ENCODE peak calls at places on chromosomes 6 and 20, in ten cellular contexts. I, F, U, O, T, A, B, Y, G and C are unnamed samples.

GRCh38 chr6:422423-423061 is 31.0 kb downstream of the IRF4 start:
- DNase-seq in I (no peak), F (peak; percentile 91), U (no peak), O (no peak), T (no peak), A (no peak), B (no peak), Y (no peak), G (no peak), C (peak; percentile 89)

GRCh38 chr6:7332090-7332745 is 19.2 kb upstream of the SSR1 start:
- DNase-seq in I (no peak), F (peak; percentile 69), U (no peak), O (no peak), T (peak; percentile 33), A (no peak), B (no peak), Y (no peak), G (no peak), C (no peak)

GRCh38 chr6:13941902-13942301 is 17.1 kb downstream of the RNF182 start:
- DNase-seq in I (no peak), F (no peak), U (no peak), O (no peak), T (no peak), A (no peak), B (no peak), Y (no peak), G (no peak), C (no peak)

GRCh38 chr6:113500221-113500620 is 356.9 kb upstream of the MARCKS start:
- DNase-seq in I (no peak), F (peak; percentile 12), U (no peak), O (no peak), T (no peak), A (no peak), B (no peak), Y (no peak), G (no peak), C (no peak)

GRCh38 chr6:78615430-78615904 is 251.9 kb upstream of the IRAK1BP1 start:
- DNase-seq in I (no peak), F (peak; percentile 40), U (no peak), O (no peak), T (no peak), A (no peak), B (no peak), Y (no peak), G (no peak), C (no peak)

GRCh38 chr6:27556406-27556805 is 83.5 kb upstream of the ZNF184 start:
- DNase-seq in I (no peak), F (peak; percentile 52), U (no peak), O (no peak), T (no peak), A (no peak), B (no peak), Y (no peak), G (no peak), C (no peak)

GRCh38 chr6:39361657-39362486 is 39.4 kb upstream of the KCNK16 start:
- DNase-seq in I (peak; percentile 74), F (peak; percentile 44), U (peak; percentile 94), O (no peak), T (peak; percentile 81), A (peak; percentile 56), B (peak; percentile 62), Y (peak; percentile 67), G (no peak), C (peak; percentile 16)

GRCh38 chr6:109117346-109118035 is 22.2 kb downstream of the CEP57L1 start:
- DNase-seq in I (no peak), F (peak; percentile 60), U (no peak), O (no peak), T (no peak), A (no peak), B (no peak), Y (peak; percentile 25), G (peak; percentile 32), C (no peak)

GRCh38 chr20:50569864-50570836 is 60.0 kb downstream of the PTPN1 start:
- DNase-seq in I (no peak), F (no peak), U (peak; percentile 76), O (no peak), T (no peak), A (no peak), B (no peak), Y (no peak), G (peak; percentile 69), C (no peak)

GRCh38 chr6:164322533-164322932 is 908.0 kb downstream of the QKI start:
- DNase-seq in I (no peak), F (peak; percentile 1), U (no peak), O (no peak), T (no peak), A (no peak), B (no peak), Y (no peak), G (no peak), C (no peak)

GRCh38 chr6:12208190-12208589 is 82.0 kb upstream of the EDN1 start:
- DNase-seq in I (peak; percentile 55), F (peak; percentile 79), U (no peak), O (no peak), T (no peak), A (no peak), B (peak; percentile 75), Y (peak; percentile 12), G (no peak), C (no peak)

GRCh38 chr6:32903952-32904351 is 36.9 kb downstream of the HLA-DMB start:
- DNase-seq in I (no peak), F (no peak), U (no peak), O (no peak), T (no peak), A (no peak), B (no peak), Y (no peak), G (no peak), C (no peak)

GRCh38 chr6:136532030-136532429 is 18.2 kb downstream of the MAP7 start:
- DNase-seq in I (no peak), F (no peak), U (no peak), O (no peak), T (no peak), A (no peak), B (no peak), Y (no peak), G (no peak), C (no peak)

GRCh38 chr6:158653577-158654354 is 3.9 kb downstream of the SYTL3 start:
- DNase-seq in I (peak; percentile 58), F (no peak), U (no peak), O (peak; percentile 90), T (no peak), A (no peak), B (peak; percentile 70), Y (peak; percentile 74), G (peak; percentile 52), C (no peak)

GRCh38 chr20:25195962-25196700 is 619 bp downstream of the ENTPD6 start:
- DNase-seq in I (peak; percentile 56), F (peak; percentile 66), U (peak; percentile 79), O (no peak), T (no peak), A (no peak), B (peak; percentile 70), Y (peak; percentile 87), G (no peak), C (no peak)

GRCh38 chr6:31462964-31463940 is 34.7 kb upstream of the MICB start:
- DNase-seq in I (peak; percentile 88), F (peak; percentile 93), U (peak; percentile 95), O (peak; percentile 92), T (peak; percentile 92), A (peak; percentile 87), B (peak; percentile 88), Y (peak; percentile 96), G (peak; percentile 86), C (no peak)

GRCh38 chr20:47347661-47348462 is 8.6 kb downstream of the ZMYND8 start:
- DNase-seq in I (no peak), F (no peak), U (no peak), O (no peak), T (no peak), A (no peak), B (no peak), Y (no peak), G (no peak), C (no peak)

GRCh38 chr6:142965164-142965563 is 20.2 kb upstream of the HIVEP2 start:
- DNase-seq in I (no peak), F (no peak), U (no peak), O (no peak), T (no peak), A (no peak), B (no peak), Y (no peak), G (no peak), C (no peak)

GRCh38 chr6:28436404-28436803 is 6.9 kb downstream of the ZSCAN23 start:
- DNase-seq in I (no peak), F (no peak), U (no peak), O (no peak), T (no peak), A (no peak), B (no peak), Y (no peak), G (no peak), C (no peak)

GRCh38 chr6:75208564-75209431 is 2.9 kb upstream of the COL12A1 start:
- DNase-seq in I (peak; percentile 89), F (peak; percentile 71), U (peak; percentile 64), O (peak; percentile 60), T (peak; percentile 93), A (peak; percentile 92), B (peak; percentile 84), Y (peak; percentile 88), G (peak; percentile 62), C (peak; percentile 64)
- H3K27me3 ChIP-seq in I (no peaks in the 10 kb centered on the region), F (no peaks in the 10 kb centered on the region), U (peaks cover 50% of the 10 kb centered on the region), O (peaks cover 43% of the 10 kb centered on the region), T (no peaks in the 10 kb centered on the region), A (no peaks in the 10 kb centered on the region), B (peaks cover 44% of the 10 kb centered on the region), Y (peaks cover 48% of the 10 kb centered on the region), G (peaks cover 3% of the 10 kb centered on the region), C (no peaks in the 10 kb centered on the region)

DNA sequence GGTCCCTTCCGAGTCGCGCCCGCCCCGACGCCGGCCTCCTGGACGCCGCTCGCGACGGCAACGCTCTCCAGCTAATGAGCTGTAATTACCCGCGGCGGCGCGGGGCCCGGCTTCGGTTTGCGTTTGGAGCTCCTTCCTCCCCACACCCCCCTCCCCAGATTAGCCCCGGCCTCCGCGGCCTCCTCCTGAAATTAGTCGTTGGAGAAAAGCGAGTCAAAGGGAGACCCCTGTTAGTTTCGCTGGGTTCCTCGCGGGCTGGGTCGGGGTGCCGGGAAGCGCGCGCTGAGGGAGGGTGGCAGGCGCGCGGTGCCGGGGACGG is 4.7 kb downstream of the FOXC1 start:
- DNase-seq in I (no peak), F (no peak), U (no peak), O (no peak), T (no peak), A (no peak), B (no peak), Y (no peak), G (no peak), C (no peak)
- H3K27me3 ChIP-seq in I (no peaks in the 10 kb centered on the region), F (no peaks in the 10 kb centered on the region), U (peaks cover 94% of the 10 kb centered on the region), O (peaks cover 65% of the 10 kb centered on the region), T (peaks cover 56% of the 10 kb centered on the region), A (peaks cover 37% of the 10 kb centered on the region), B (peaks cover 85% of the 10 kb centered on the region), Y (peaks cover 92% of the 10 kb centered on the region), G (no peaks in the 10 kb centered on the region), C (peaks cover 5% of the 10 kb centered on the region)

GRCh38 chr20:32052792-32053362 is 835 bp downstream of the HCK start:
- DNase-seq in I (peak; percentile 86), F (no peak), U (peak; percentile 93), O (no peak), T (peak; percentile 80), A (no peak), B (peak; percentile 90), Y (peak; percentile 55), G (peak; percentile 71), C (no peak)
- H3K27me3 ChIP-seq in I (no peaks in the 10 kb centered on the region), F (peaks cover 24% of the 10 kb centered on the region), U (peaks cover 45% of the 10 kb centered on the region), O (peaks cover 38% of the 10 kb centered on the region), T (peaks cover 20% of the 10 kb centered on the region), A (peaks cover 19% of the 10 kb centered on the region), B (peaks cover 42% of the 10 kb centered on the region), Y (peaks cover 84% of the 10 kb centered on the region), G (no peaks in the 10 kb centered on the region), C (peaks cover 54% of the 10 kb centered on the region)

GRCh38 chr20:61670274-61670673 is 395.4 kb downstream of the TAF4 start:
- DNase-seq in I (no peak), F (no peak), U (no peak), O (no peak), T (no peak), A (no peak), B (no peak), Y (no peak), G (no peak), C (no peak)
- H3K27me3 ChIP-seq in I (no peaks in the 10 kb centered on the region), F (no peaks in the 10 kb centered on the region), U (no peaks in the 10 kb centered on the region), O (no peaks in the 10 kb centered on the region), T (no peaks in the 10 kb centered on the region), A (no peaks in the 10 kb centered on the region), B (peaks cover 3% of the 10 kb centered on the region), Y (no peaks in the 10 kb centered on the region), G (no peaks in the 10 kb centered on the region), C (peaks cover 2% of the 10 kb centered on the region)